ENCODE peak calls at places on chromosomes 11 and 22, in five cellular contexts. P is endodermal cell; D is naive thymus-derived CD4-positive, alpha-beta T cell; T is HFF-Myc; X is stimulated activated CD4-positive, alpha-beta T cell treated with anti-CD3 and anti-CD28 coated beads, Interleukin-4, amount 100 ng/mL, for 48 hours. B is an unnamed sample.

GRCh38 chr11:29306527-29306926 is 710.3 kb downstream of the KCNA4 start:
- DNase-seq in D (no peak), P (no peak), X (no peak), T (no peak), B (no peak)

GRCh38 chr11:121889931-121890330 is 226.1 kb downstream of the BLID start:
- DNase-seq in P (no peak), T (no peak), X (no peak), D (no peak), B (no peak)

GRCh38 chr22:27252282-27253049 is 549.1 kb downstream of the MN1 start:
- DNase-seq in X (no peak), T (peak; percentile 22), D (no peak), P (no peak), B (no peak)

GRCh38 chr11:117836077-117836960 is 11.8 kb upstream of the FXYD2 start:
- DNase-seq in P (peak; percentile 41), X (no peak), D (no peak), T (no peak), B (no peak)

GRCh38 chr11:63911876-63912275 is 5.1 kb downstream of the RCOR2 start:
- DNase-seq in P (no peak), D (no peak), X (no peak), T (no peak), B (no peak)

GRCh38 chr11:109972939-109973338 is 120.3 kb upstream of the ZC3H12C start:
- DNase-seq in T (no peak), X (no peak), D (no peak), P (no peak), B (no peak)

GRCh38 chr11:64629103-64629502 is 38.1 kb downstream of the SLC22A12 start:
- DNase-seq in T (no peak), D (no peak), P (no peak), X (no peak), B (no peak)

GRCh38 chr11:77136074-77136473 is 8.0 kb downstream of the MYO7A start:
- DNase-seq in D (no peak), X (no peak), T (no peak), P (no peak), B (no peak)

GRCh38 chr22:42368379-42369249 is 63.6 kb downstream of the NFAM1 start:
- DNase-seq in D (peak; percentile 41), T (no peak), P (peak; percentile 89), X (no peak), B (peak; percentile 57)

GRCh38 chr11:78319453-78319955 is 98.1 kb downstream of the GAB2 start:
- DNase-seq in P (no peak), T (no peak), X (no peak), D (no peak), B (no peak)

GRCh38 chr11:14300661-14301304 is 58.2 kb downstream of the RRAS2 start:
- DNase-seq in P (peak; percentile 89), T (peak; percentile 56), D (peak; percentile 31), X (peak; percentile 4), B (no peak)

GRCh38 chr11:132987936-132988335 is 544.4 kb downstream of the OPCML start:
- DNase-seq in D (no peak), X (no peak), T (no peak), P (no peak), B (no peak)

GRCh38 chr11:19938051-19938856 is 222.0 kb downstream of the DBX1 start:
- DNase-seq in T (no peak), D (peak; percentile 29), P (peak; percentile 90), X (peak; percentile 29), B (no peak)

GRCh38 chr11:85787809-85788805 is 22.8 kb downstream of the SYTL2 start:
- DNase-seq in P (no peak), D (no peak), X (no peak), T (no peak), B (no peak)

GRCh38 chr11:118175031-118175531 is 1.4 kb downstream of the SCN2B start:
- DNase-seq in T (no peak), D (no peak), X (no peak), P (no peak), B (no peak)

GRCh38 chr11:70473873-70474690 is 75.8 kb downstream of the CTTN start:
- DNase-seq in P (no peak), X (no peak), T (no peak), D (no peak), B (no peak)

GRCh38 chr11:11876458-11876857 is 34.7 kb downstream of the USP47 start:
- DNase-seq in P (peak; percentile 75), X (no peak), D (no peak), T (no peak), B (no peak)

GRCh38 chr11:130473795-130474377 is 25.4 kb downstream of the ADAMTS15 start:
- DNase-seq in D (no peak), P (no peak), T (no peak), X (no peak), B (no peak)

GRCh38 chr22:21651521-21652009 is 9.5 kb downstream of the SDF2L1 start:
- DNase-seq in T (no peak), D (no peak), X (no peak), P (no peak), B (no peak)

GRCh38 chr22:35995772-35996171 is 32.9 kb downstream of the RBFOX2 start:
- DNase-seq in P (no peak), D (no peak), X (no peak), T (peak; percentile 91), B (no peak)

GRCh38 chr11:76901144-76901543 is 40.4 kb downstream of the ACER3 start:
- DNase-seq in P (no peak), X (no peak), T (no peak), D (no peak), B (no peak)

GRCh38 chr11:128247235-128247594 is 340.1 kb downstream of the ETS1 start:
- DNase-seq in T (no peak), X (no peak), P (no peak), D (no peak), B (no peak)

GRCh38 chr11:86743223-86744118 is 56.9 kb upstream of the PRSS23 start:
- DNase-seq in X (peak; percentile 40), D (peak; percentile 57), T (peak; percentile 93), P (no peak), B (peak; percentile 87)

GRCh38 chr11:46669606-46670243 is 30.7 kb downstream of the ARHGAP1 start:
- DNase-seq in T (no peak), X (no peak), P (peak; percentile 62), D (no peak), B (no peak)

GRCh38 chr11:12692238-12693074 is 18.2 kb downstream of the TEAD1 start:
- DNase-seq in T (peak; percentile 89), X (no peak), D (no peak), P (peak; percentile 62), B (no peak)

GRCh38 chr22:30694171-30694637 is 470 bp upstream of the OSBP2 start:
- DNase-seq in P (peak; percentile 88), X (peak; percentile 45), T (no peak), D (peak; percentile 62), B (peak; percentile 69)

GRCh38 chr11:120500414-120500936 is 11.1 kb upstream of the GRIK4 start:
- DNase-seq in D (no peak), T (no peak), X (no peak), P (peak; percentile 70), B (no peak)

GRCh38 chr11:44309483-44310197 is at the start of gene ALX4:
- DNase-seq in D (peak; percentile 47), T (no peak), X (no peak), P (peak; percentile 87), B (no peak)

GRCh38 chr11:125494601-125494986 is 1.5 kb downstream of the FEZ1 start:
- DNase-seq in T (no peak), X (no peak), D (no peak), P (no peak), B (no peak)

GRCh38 chr11:18010271-18010670 is 2.6 kb downstream of the SERGEF start:
- DNase-seq in D (no peak), P (no peak), T (no peak), X (no peak), B (no peak)

GRCh38 chr22:38699784-38700183 is 959 bp downstream of the JOSD1 start:
- DNase-seq in X (no peak), T (no peak), P (no peak), D (no peak), B (no peak)

GRCh38 chr22:28899199-28899853 is 16.0 kb downstream of the ZNRF3 start:
- DNase-seq in T (no peak), X (no peak), P (no peak), D (no peak), B (peak; percentile 73)

GRCh38 chr11:19957301-19957985 is 202.8 kb downstream of the DBX1 start:
- DNase-seq in P (no peak), X (no peak), D (no peak), T (no peak), B (no peak)

GRCh38 chr11:29389793-29390192 is 627.0 kb downstream of the KCNA4 start:
- DNase-seq in D (no peak), X (no peak), P (no peak), T (no peak), B (no peak)

GRCh38 chr22:36237462-36238347 is 1.6 kb downstream of the APOL2 start:
- DNase-seq in D (no peak), T (no peak), X (no peak), P (no peak), B (no peak)

GRCh38 chr11:55357560-55358184 is 10.1 kb upstream of the OR4A15 start:
- DNase-seq in D (no peak), P (no peak), T (no peak), X (no peak), B (no peak)

B was measured in RWPE2.